ENCODE peak calls at places on chromosomes 11 and 22, in ten cellular contexts. V, I, S, R, B, D, Y, L, C and F are unnamed samples.

GRCh38 chr22:50105529-50106100 is 15.8 kb downstream of the MOV10L1 start:
- DNase-seq in R (no peak), I (no peak), C (no peak), Y (no peak), V (peak; percentile 91), L (no peak), S (no peak), D (no peak), B (no peak), F (no peak)

GRCh38 chr11:21495879-21496278 is 697.0 kb upstream of the ANO5 start:
- DNase-seq in S (no peak), Y (no peak), L (no peak), B (no peak), I (no peak), R (no peak), D (no peak), V (no peak), C (no peak), F (no peak)

GRCh38 chr22:19955241-19956128 is 13.9 kb upstream of the TXNRD2 start:
- DNase-seq in D (peak; percentile 44), S (no peak), L (no peak), R (no peak), C (peak; percentile 54), Y (no peak), B (peak; percentile 37), V (no peak), I (no peak), F (no peak)

GRCh38 chr11:64359712-64360402 is 895 bp downstream of the RPS6KA4 start:
- DNase-seq in L (no peak), D (peak; percentile 69), R (no peak), I (no peak), C (peak; percentile 80), Y (no peak), S (peak; percentile 83), V (no peak), B (peak; percentile 69), F (no peak)

GRCh38 chr11:100800202-100800601 is 113.1 kb downstream of the ARHGAP42 start:
- DNase-seq in D (no peak), S (no peak), R (no peak), B (no peak), V (no peak), I (no peak), L (no peak), C (no peak), Y (no peak), F (no peak)

GRCh38 chr11:22432331-22433065 is 94.3 kb downstream of the SLC17A6 start:
- DNase-seq in B (no peak), R (no peak), C (peak; percentile 71), D (peak; percentile 42), L (peak; percentile 32), V (no peak), S (no peak), Y (peak; percentile 63), I (no peak), F (no peak)

GRCh38 chr11:44861829-44862545 is 88.7 kb downstream of the TP53I11 start:
- DNase-seq in C (peak; percentile 96), S (no peak), I (peak; percentile 98), B (peak; percentile 64), R (peak; percentile 94), L (no peak), V (peak; percentile 98), Y (peak; percentile 85), D (peak; percentile 80), F (peak; percentile 96)

GRCh38 chr11:69866648-69867047 is 47.4 kb upstream of the FGF3 start:
- DNase-seq in B (no peak), R (no peak), D (no peak), S (no peak), L (no peak), V (no peak), C (peak; percentile 24), I (no peak), Y (no peak), F (no peak)

GRCh38 chr11:86923993-86924766 is 31.0 kb downstream of the FZD4 start:
- DNase-seq in C (no peak), R (no peak), L (peak; percentile 51), D (no peak), Y (no peak), I (no peak), V (no peak), S (no peak), B (no peak), F (no peak)

GRCh38 chr11:74932797-74933196 is 16.1 kb downstream of the XRRA1 start:
- DNase-seq in C (no peak), B (no peak), Y (no peak), S (no peak), L (no peak), R (no peak), D (no peak), I (no peak), V (no peak), F (no peak)

GRCh38 chr11:2094354-2095197 is 44.6 kb downstream of the IGF2 start:
- DNase-seq in Y (peak; percentile 34), R (no peak), C (peak; percentile 71), S (no peak), L (no peak), I (no peak), D (no peak), B (no peak), V (no peak), F (no peak)

GRCh38 chr11:31825453-31826391 is 14.6 kb upstream of the PAX6 start:
- DNase-seq in L (peak; percentile 23), I (no peak), R (no peak), V (no peak), D (no peak), Y (no peak), B (no peak), C (peak; percentile 66), S (no peak), F (peak; percentile 70)

GRCh38 chr11:9250139-9250582 is 15.0 kb downstream of the DENND5A start:
- DNase-seq in D (no peak), L (no peak), Y (no peak), C (no peak), B (no peak), I (no peak), V (peak; percentile 79), R (no peak), S (no peak), F (no peak)

GRCh38 chr11:121241300-121242176 is 51.0 kb upstream of the SC5D start:
- DNase-seq in L (no peak), R (no peak), S (no peak), Y (no peak), B (no peak), D (no peak), I (no peak), C (peak; percentile 67), V (no peak), F (no peak)

GRCh38 chr11:3939211-3939610 is 83.7 kb downstream of the STIM1 start:
- DNase-seq in I (peak; percentile 81), D (no peak), B (no peak), Y (no peak), S (no peak), R (no peak), C (no peak), V (peak; percentile 48), L (no peak), F (no peak)

GRCh38 chr11:35629511-35629910 is 11.3 kb downstream of the FJX1 start:
- DNase-seq in D (no peak), C (no peak), S (no peak), V (no peak), Y (no peak), L (no peak), R (no peak), I (no peak), B (no peak), F (no peak)

GRCh38 chr11:111310088-111310487 is 11.7 kb downstream of the POU2AF3 start:
- DNase-seq in L (no peak), B (no peak), R (no peak), Y (no peak), D (no peak), C (no peak), V (no peak), S (no peak), I (no peak), F (peak; percentile 53)

DNA sequence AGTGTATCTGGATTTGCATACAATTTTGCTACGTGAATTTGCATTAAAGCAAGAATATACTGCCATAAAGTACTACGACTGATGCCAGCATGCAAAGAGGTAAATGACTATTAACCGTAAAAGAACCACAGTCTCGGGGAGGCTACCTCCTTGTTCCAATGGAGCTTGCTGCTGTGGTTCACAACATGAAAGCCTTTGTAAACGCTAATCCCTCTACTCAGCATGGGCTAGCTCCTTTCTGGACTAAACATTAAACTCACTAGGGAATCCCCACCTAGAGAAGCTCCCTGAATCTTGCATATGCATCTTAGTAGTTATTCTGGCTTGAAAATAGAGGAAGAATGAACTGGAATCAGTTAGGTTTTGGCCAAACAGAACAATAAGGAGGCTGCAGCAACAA is 60.5 kb upstream of the ARHGAP32 start:
- DNase-seq in R (no peak), L (peak; percentile 26), Y (no peak), C (no peak), V (no peak), S (no peak), I (no peak), D (no peak), B (no peak), F (no peak)
- H3K4me1 ChIP-seq in R (peaks cover 41% of the 10 kb centered on the region), L (peaks cover 5% of the 10 kb centered on the region), Y (no peaks in the 10 kb centered on the region), C (no peaks in the 10 kb centered on the region), V (peaks cover 12% of the 10 kb centered on the region), S (no peaks in the 10 kb centered on the region), I (peaks cover 25% of the 10 kb centered on the region), D (peaks cover 2% of the 10 kb centered on the region), B (no peaks in the 10 kb centered on the region), F (peaks cover 5% of the 10 kb centered on the region)

DNA sequence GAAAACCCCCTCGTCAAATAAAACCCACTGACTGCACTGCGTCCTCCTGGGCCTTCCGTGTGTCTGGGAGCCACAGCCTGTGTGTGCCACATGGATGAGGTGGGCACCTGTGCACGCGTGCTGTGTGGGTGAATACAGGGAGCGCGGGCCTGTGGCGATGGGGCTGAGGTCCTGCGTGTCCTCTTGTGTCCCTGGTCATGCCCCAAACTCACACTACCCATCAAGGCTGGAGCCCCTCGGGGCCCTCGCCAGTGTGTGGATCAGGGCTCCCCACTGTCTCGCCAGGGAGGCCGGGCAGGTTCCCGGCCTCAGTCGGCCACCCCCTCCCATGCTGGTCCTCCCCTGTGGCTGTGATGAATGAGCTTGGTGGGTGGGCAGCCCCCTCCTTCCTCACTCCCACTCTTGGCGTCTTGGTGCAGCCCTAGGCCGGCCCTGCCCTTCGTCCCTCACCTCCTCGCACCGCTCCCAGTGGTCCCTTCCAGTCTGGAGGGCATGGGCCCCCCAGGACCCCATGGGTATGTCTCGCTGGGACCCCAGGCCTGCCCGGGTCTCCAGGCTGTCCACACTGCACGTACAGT is 712 bp upstream of the CD151 start:
- DNase-seq in Y (peak; percentile 62), V (no peak), L (no peak), R (no peak), D (peak; percentile 66), B (no peak), S (no peak), I (no peak), C (no peak), F (no peak)
- H3K4me1 ChIP-seq in Y (peaks cover 81% of the 10 kb centered on the region), V (peaks cover 21% of the 10 kb centered on the region), L (peaks cover 53% of the 10 kb centered on the region), R (peaks cover 54% of the 10 kb centered on the region), D (peaks cover 52% of the 10 kb centered on the region), B (peaks cover 79% of the 10 kb centered on the region), S (peaks cover 49% of the 10 kb centered on the region), I (peaks cover 42% of the 10 kb centered on the region), C (peaks cover 61% of the 10 kb centered on the region), F (peaks cover 93% of the 10 kb centered on the region)

GRCh38 chr22:37610480-37611148 is 2.0 kb downstream of the GGA1 start:
- DNase-seq in Y (peak; percentile 47), D (peak; percentile 81), V (no peak), I (no peak), L (no peak), C (no peak), S (no peak), R (no peak), B (peak; percentile 74), F (no peak)
- H3K4me1 ChIP-seq in Y (peaks cover 39% of the 10 kb centered on the region), D (peaks cover 42% of the 10 kb centered on the region), V (peaks cover 7% of the 10 kb centered on the region), I (peaks cover 44% of the 10 kb centered on the region), L (peaks cover 11% of the 10 kb centered on the region), C (peaks cover 14% of the 10 kb centered on the region), S (peaks cover 26% of the 10 kb centered on the region), R (peaks cover 9% of the 10 kb centered on the region), B (peaks cover 54% of the 10 kb centered on the region), F (peaks cover 55% of the 10 kb centered on the region)

GRCh38 chr11:119684361-119685072 is 44.5 kb downstream of the NECTIN1 start:
- DNase-seq in C (no peak), S (no peak), R (peak; percentile 10), V (peak; percentile 60), Y (no peak), L (no peak), B (no peak), I (peak; percentile 31), D (no peak), F (no peak)
- H3K4me1 ChIP-seq in C (peaks cover 11% of the 10 kb centered on the region), S (no peaks in the 10 kb centered on the region), R (peaks cover 5% of the 10 kb centered on the region), V (peaks cover 41% of the 10 kb centered on the region), Y (peaks cover 32% of the 10 kb centered on the region), L (peaks cover 50% of the 10 kb centered on the region), B (peaks cover 33% of the 10 kb centered on the region), I (peaks cover 11% of the 10 kb centered on the region), D (no peaks in the 10 kb centered on the region), F (peaks cover 23% of the 10 kb centered on the region)